ENCODE peak calls at places on chromosomes 5 and 9, in nine cellular contexts. N, I, W, M, Q, F, P, Z and K are unnamed samples.

GRCh38 chr9:9341203-9341602 is 1271.6 kb downstream of the PTPRD start:
- DNase-seq in N (no peak), I (no peak), W (no peak), M (no peak), Q (no peak), F (no peak), P (no peak), Z (no peak), K (no peak)

GRCh38 chr9:105270711-105271110 is 26.3 kb downstream of the SLC44A1 start:
- DNase-seq in N (no peak), I (no peak), W (no peak), M (no peak), Q (no peak), F (no peak), P (no peak), Z (no peak), K (no peak)

GRCh38 chr5:113606298-113607134 is 93.0 kb downstream of the YTHDC2 start:
- DNase-seq in N (peak), I (peak), W (no peak), M (no peak), Q (peak), F (no peak), P (peak), Z (peak), K (no peak)

GRCh38 chr9:88680505-88681160 is 145.7 kb downstream of the NXNL2 start:
- DNase-seq in N (no peak), I (no peak), W (no peak), M (no peak), Q (no peak), F (no peak), P (peak), Z (no peak), K (no peak)

GRCh38 chr9:110048473-110048975 is 159.4 kb downstream of the C9orf152 start:
- DNase-seq in N (peak), I (peak), W (peak), M (peak), Q (peak), F (peak), P (peak), Z (peak), K (peak)

GRCh38 chr5:86675311-86675710 is 57.6 kb downstream of the COX7C start:
- DNase-seq in N (no peak), I (no peak), W (no peak), M (no peak), Q (no peak), F (no peak), P (no peak), Z (no peak), K (no peak)

GRCh38 chr9:1337169-1337568 is 287.0 kb downstream of the DMRT2 start:
- DNase-seq in N (no peak), I (no peak), W (no peak), M (no peak), Q (no peak), F (no peak), P (no peak), Z (no peak), K (no peak)

GRCh38 chr5:93715776-93716175 is 25.6 kb downstream of the POU5F2 start:
- DNase-seq in N (no peak), I (no peak), W (no peak), M (no peak), Q (no peak), F (no peak), P (no peak), Z (no peak), K (no peak)

DNA sequence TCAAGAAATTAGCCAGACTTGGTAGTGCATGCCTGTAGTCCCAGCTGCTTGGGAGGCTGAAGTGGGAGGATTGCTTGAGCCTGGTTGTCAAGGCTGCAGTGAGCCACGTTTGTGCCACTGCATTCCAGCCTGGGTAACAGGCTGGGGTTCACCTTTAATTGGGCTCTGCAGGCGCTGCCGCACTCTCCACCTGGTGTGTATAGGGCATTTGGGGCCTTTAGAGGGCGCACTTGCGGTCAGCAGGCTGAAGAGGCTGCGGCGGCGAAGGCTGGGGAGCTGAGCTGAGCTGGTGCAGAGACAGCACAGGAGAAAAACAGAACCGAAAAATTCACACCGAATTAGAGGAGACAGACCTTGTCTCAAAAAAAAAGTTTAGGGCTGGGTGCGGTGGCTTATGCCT is 31.2 kb downstream of the CDK7 start:
- DNase-seq in N (peak), I (peak), W (no peak), M (no peak), Q (no peak), F (no peak), P (peak), Z (peak), K (peak)
- TF ChIP-seq CTCF in N (peak), I (peak), W (no peak), M (no peak), Q (no peak), F (peak), P (peak), Z (peak), K (no peak)

DNA sequence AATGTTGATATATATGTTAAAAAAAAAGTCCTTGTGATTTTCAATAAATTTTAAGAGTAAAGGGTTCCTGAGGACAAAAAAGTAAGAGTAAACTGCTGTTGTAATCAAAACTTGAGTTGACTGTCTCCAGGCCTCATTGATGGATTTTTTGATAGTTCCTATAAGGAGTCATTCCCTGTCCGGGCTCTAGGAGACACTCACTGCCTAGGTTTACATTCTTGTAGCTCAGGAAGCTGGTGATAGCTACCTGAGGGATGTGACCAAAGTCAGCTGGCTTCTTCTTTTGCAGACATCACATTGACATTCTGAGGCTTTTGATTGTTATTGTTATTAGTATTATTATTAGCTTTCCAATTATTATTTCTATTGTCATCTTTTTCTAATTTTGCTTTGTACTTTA is 116.5 kb upstream of the FBXL7 start:
- DNase-seq in N (no peak), I (peak), W (no peak), M (no peak), Q (no peak), F (no peak), P (peak), Z (no peak), K (no peak)
- TF ChIP-seq CTCF in N (peak), I (peak), W (peak), M (no peak), Q (peak), F (peak), P (peak), Z (peak), K (peak)

DNA sequence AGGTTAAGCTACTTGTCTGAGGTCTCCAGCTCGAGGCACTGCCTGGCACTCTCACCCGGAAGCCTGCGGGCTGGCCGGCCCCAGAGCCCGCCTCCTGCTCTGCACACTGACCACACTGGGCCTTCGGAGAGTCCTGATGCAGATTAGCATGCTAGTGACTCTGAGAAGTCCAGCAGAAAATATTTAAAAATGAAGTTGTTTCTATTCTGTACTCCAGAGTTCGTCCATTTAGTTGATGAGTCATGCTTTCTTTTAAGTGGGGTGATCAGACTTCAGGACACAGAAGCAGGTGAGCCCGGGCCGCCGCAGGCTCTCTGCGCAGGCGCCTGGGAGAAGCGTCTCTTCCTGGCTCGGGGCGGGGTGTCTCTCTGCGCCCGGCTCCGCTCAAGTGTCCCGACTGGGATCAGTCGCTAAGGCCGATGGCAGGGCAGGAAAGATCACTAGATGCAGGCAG is 32.5 kb downstream of the FAM240B start:
- DNase-seq in N (no peak), I (no peak), W (peak), M (no peak), Q (peak), F (no peak), P (peak), Z (peak), K (no peak)
- TF ChIP-seq CTCF in N (no peak), I (no peak), W (no peak), M (no peak), Q (no peak), F (no peak), P (no peak), Z (no peak), K (no peak)

GRCh38 chr9:89884356-89885083 is 279.7 kb downstream of the GADD45G start:
- DNase-seq in N (no peak), I (no peak), W (peak), M (no peak), Q (peak), F (peak), P (no peak), Z (no peak), K (no peak)

GRCh38 chr9:89885156-89885555 is 280.3 kb downstream of the GADD45G start:
- DNase-seq in N (no peak), I (no peak), W (no peak), M (no peak), Q (no peak), F (peak), P (no peak), Z (no peak), K (no peak)

GRCh38 chr9:89882876-89883275 is 278.1 kb downstream of the GADD45G start:
- DNase-seq in N (no peak), I (no peak), W (no peak), M (no peak), Q (no peak), F (peak), P (no peak), Z (no peak), K (peak)

GRCh38 chr9:89881431-89881830 is 276.6 kb downstream of the GADD45G start:
- DNase-seq in N (no peak), I (no peak), W (no peak), M (no peak), Q (no peak), F (peak), P (no peak), Z (no peak), K (peak)

GRCh38 chr9:89883401-89884341 is 278.9 kb downstream of the GADD45G start:
- DNase-seq in N (no peak), I (no peak), W (no peak), M (no peak), Q (no peak), F (peak), P (no peak), Z (no peak), K (peak)
- TF ChIP-seq CTCF in N (no peak), I (no peak), W (no peak), M (no peak), Q (no peak), F (no peak), P (no peak), Z (no peak), K (no peak)